ENCODE peak calls at places on chromosomes 2 and 18, in five cellular contexts. M is small intestine; L is stimulated activated CD4-positive, alpha-beta T cell treated with anti-CD3 and anti-CD28 coated beads, Interleukin-1b, Interleukin-23, amount 100 ng/mL, for 24 hours; J is NCI-H2081 treated with DMSO at 0.1 percent for 48 hours; T is NAMALWA. Q is an unnamed sample.

GRCh38 chr18:7358989-7359726 is 128.3 kb downstream of the LRRC30 start:
- DNase-seq in M (no peak), L (no peak), J (no peak), T (no peak), Q (no peak)

GRCh38 chr2:232502901-232503791 is 15.5 kb upstream of the ECEL1 start:
- DNase-seq in M (peak), L (peak), J (no peak), T (no peak), Q (no peak)

GRCh38 chr2:186382932-186383331 is 103.1 kb upstream of the ZC3H15 start:
- DNase-seq in M (no peak), L (no peak), J (no peak), T (no peak), Q (peak)

GRCh38 chr2:186910996-186911395 is 62.0 kb upstream of the ZSWIM2 start:
- DNase-seq in M (no peak), L (no peak), J (no peak), T (no peak), Q (no peak)

GRCh38 chr2:237205111-237205541 is 119.4 kb downstream of the COPS8 start:
- DNase-seq in M (peak), L (no peak), J (no peak), T (no peak), Q (no peak)

GRCh38 chr18:50268022-50268747 is 1.9 kb upstream of the CFAP53 start:
- DNase-seq in M (peak), L (peak), J (no peak), T (peak), Q (no peak)

GRCh38 chr2:241671457-241672240 is 15.0 kb downstream of the DTYMK start:
- DNase-seq in M (no peak), L (no peak), J (no peak), T (no peak), Q (no peak)

GRCh38 chr18:4412286-4412685 is 42.8 kb downstream of the DLGAP1 start:
- DNase-seq in M (no peak), L (no peak), J (no peak), T (no peak), Q (no peak)

GRCh38 chr2:215740071-215740470 is 273.3 kb downstream of the MREG start:
- DNase-seq in M (no peak), L (no peak), J (no peak), T (no peak), Q (no peak)

GRCh38 chr2:240791821-240792657 is 28.0 kb downstream of the KIF1A start:
- DNase-seq in M (no peak), L (no peak), J (no peak), T (no peak), Q (no peak)

GRCh38 chr2:158783923-158784322 is 11.2 kb upstream of the DAPL1 start:
- DNase-seq in M (no peak), L (no peak), J (no peak), T (peak), Q (no peak)

GRCh38 chr2:95343429-95344207 is 46.5 kb downstream of the KCNIP3 start:
- DNase-seq in M (no peak), L (no peak), J (no peak), T (no peak), Q (no peak)

GRCh38 chr18:63238711-63239110 is 80.9 kb downstream of the BCL2 start:
- DNase-seq in M (no peak), L (no peak), J (no peak), T (no peak), Q (no peak)

Q was measured in HepG2.